ENCODE peak calls at places on chromosome 11, in six cellular contexts. One of them, this sample, is unnamed.

GRCh38 chr11:23425379-23425778 is 565.1 kb upstream of the CCDC179 start:
- DNase-seq in psoas muscle: no peak
- DNase-seq in PC-3: no peak
- DNase-seq in stomach: no peak
- DNase-seq in GM13977: no peak
- DNase-seq in H7: no peak
- DNase-seq in this sample: no peak

GRCh38 chr11:64410396-64410718 is 51.4 kb downstream of the RPS6KA4 start:
- DNase-seq in stomach: no peak
- DNase-seq in PC-3: no peak
- DNase-seq in psoas muscle: no peak
- DNase-seq in GM13977: no peak
- DNase-seq in H7: no peak
- DNase-seq in this sample: no peak

GRCh38 chr11:133697603-133698002 is 147.7 kb downstream of the SPATA19 start:
- DNase-seq in PC-3: no peak
- DNase-seq in H7: no peak
- DNase-seq in GM13977: no peak
- DNase-seq in psoas muscle: no peak
- DNase-seq in stomach: no peak
- DNase-seq in this sample: no peak

GRCh38 chr11:16326679-16327297 is 29.6 kb downstream of the SOX6 start:
- DNase-seq in H7: no peak
- DNase-seq in psoas muscle: no peak
- DNase-seq in GM13977: no peak
- DNase-seq in stomach: no peak
- DNase-seq in PC-3: no peak
- DNase-seq in this sample: no peak

GRCh38 chr11:2775626-2776350 is 76.0 kb upstream of the KCNQ1OT1 start:
- DNase-seq in GM13977: no peak
- DNase-seq in H7: peak
- DNase-seq in PC-3: no peak
- DNase-seq in psoas muscle: no peak
- DNase-seq in stomach: peak
- DNase-seq in this sample: peak

GRCh38 chr11:11843233-11843632 is 1.5 kb downstream of the USP47 start:
- DNase-seq in PC-3: peak
- DNase-seq in GM13977: peak
- DNase-seq in psoas muscle: no peak
- DNase-seq in stomach: no peak
- DNase-seq in H7: no peak
- DNase-seq in this sample: no peak

GRCh38 chr11:118152552-118153471 is at the start of gene SCN4B:
- DNase-seq in stomach: peak
- DNase-seq in psoas muscle: peak
- DNase-seq in PC-3: peak
- DNase-seq in H7: peak
- DNase-seq in GM13977: peak
- DNase-seq in this sample: peak

GRCh38 chr11:2868604-2869526 is 16.7 kb downstream of the CDKN1C start:
- DNase-seq in GM13977: no peak
- DNase-seq in psoas muscle: no peak
- DNase-seq in H7: peak
- DNase-seq in stomach: no peak
- DNase-seq in PC-3: no peak
- DNase-seq in this sample: no peak

GRCh38 chr11:697811-698311 is 2.2 kb downstream of the TMEM80 start:
- DNase-seq in GM13977: no peak
- DNase-seq in PC-3: peak
- DNase-seq in stomach: no peak
- DNase-seq in psoas muscle: no peak
- DNase-seq in H7: peak
- DNase-seq in this sample: peak

GRCh38 chr11:109390752-109391151 is 31.2 kb upstream of the C11orf87 start:
- DNase-seq in stomach: no peak
- DNase-seq in H7: peak
- DNase-seq in psoas muscle: no peak
- DNase-seq in GM13977: no peak
- DNase-seq in PC-3: no peak
- DNase-seq in this sample: no peak

GRCh38 chr11:102112654-102112926 is 2.3 kb downstream of the YAP1 start:
- DNase-seq in GM13977: no peak
- DNase-seq in psoas muscle: no peak
- DNase-seq in stomach: no peak
- DNase-seq in PC-3: peak
- DNase-seq in H7: no peak
- DNase-seq in this sample: no peak

GRCh38 chr11:10529279-10529678 is 11.7 kb downstream of the RNF141 start:
- DNase-seq in psoas muscle: no peak
- DNase-seq in H7: no peak
- DNase-seq in PC-3: no peak
- DNase-seq in stomach: no peak
- DNase-seq in GM13977: no peak
- DNase-seq in this sample: no peak

GRCh38 chr11:44417756-44418437 is 108.0 kb upstream of the ALX4 start:
- DNase-seq in GM13977: no peak
- DNase-seq in H7: no peak
- DNase-seq in stomach: no peak
- DNase-seq in PC-3: no peak
- DNase-seq in psoas muscle: no peak
- DNase-seq in this sample: no peak

GRCh38 chr11:121451982-121452608 is at the start of gene SORL1:
- DNase-seq in psoas muscle: peak
- DNase-seq in GM13977: peak
- DNase-seq in H7: peak
- DNase-seq in PC-3: peak
- DNase-seq in stomach: peak
- DNase-seq in this sample: peak

GRCh38 chr11:69293819-69294505 is at the start of gene MYEOV:
- DNase-seq in stomach: peak
- DNase-seq in psoas muscle: no peak
- DNase-seq in GM13977: peak
- DNase-seq in H7: peak
- DNase-seq in PC-3: peak
- DNase-seq in this sample: no peak

GRCh38 chr11:74138572-74138971 is 32.2 kb downstream of the C2CD3 start:
- DNase-seq in GM13977: no peak
- DNase-seq in stomach: no peak
- DNase-seq in psoas muscle: no peak
- DNase-seq in PC-3: peak
- DNase-seq in H7: no peak
- DNase-seq in this sample: no peak

GRCh38 chr11:43408277-43408676 is 49.6 kb downstream of the TTC17 start:
- DNase-seq in psoas muscle: no peak
- DNase-seq in PC-3: no peak
- DNase-seq in GM13977: no peak
- DNase-seq in stomach: no peak
- DNase-seq in H7: no peak
- DNase-seq in this sample: no peak

GRCh38 chr11:62621567-62622470 is at the start of gene B3GAT3:
- DNase-seq in psoas muscle: peak
- DNase-seq in stomach: peak
- DNase-seq in H7: peak
- DNase-seq in GM13977: peak
- DNase-seq in PC-3: peak
- DNase-seq in this sample: peak

GRCh38 chr11:74492084-74492483 is 1.4 kb downstream of the LIPT2 start:
- DNase-seq in PC-3: peak
- DNase-seq in psoas muscle: no peak
- DNase-seq in stomach: no peak
- DNase-seq in GM13977: no peak
- DNase-seq in H7: no peak
- DNase-seq in this sample: no peak

GRCh38 chr11:118305726-118306125 is 1.2 kb downstream of the CD3E start:
- DNase-seq in psoas muscle: no peak
- DNase-seq in stomach: no peak
- DNase-seq in GM13977: no peak
- DNase-seq in PC-3: no peak
- DNase-seq in H7: no peak
- DNase-seq in this sample: no peak

This sample was measured in uterus.